ENCODE peak calls at places on chromosomes 5 and 9, in ten cellular contexts. D, X, R, V, Y, A, N, B, E and H are unnamed samples. For H3K27me3, the result is how much of the 10 kb centered on the place peaks cover.

GRCh38 chr5:65984098-65984885 is 57.9 kb downstream of the ERBIN start:
- DNase-seq in Y (no peak), N (no peak), X (no peak), D (no peak), R (no peak), V (no peak), E (no peak), B (no peak), A (no peak), H (no peak)

GRCh38 chr9:33137781-33138264 is 29.3 kb downstream of the B4GALT1 start:
- DNase-seq in B (no peak), N (no peak), Y (no peak), R (no peak), D (no peak), A (no peak), E (no peak), V (no peak), X (no peak), H (no peak)

GRCh38 chr5:149135536-149136201 is 5.6 kb upstream of the ABLIM3 start:
- DNase-seq in E (no peak), X (peak), V (no peak), N (no peak), R (no peak), D (no peak), A (no peak), B (no peak), Y (peak), H (no peak)

GRCh38 chr5:19584131-19584530 is 403.9 kb downstream of the CDH18 start:
- DNase-seq in R (no peak), Y (no peak), E (no peak), D (no peak), N (no peak), V (no peak), X (no peak), A (no peak), B (no peak), H (no peak)

GRCh38 chr5:103397996-103398581 is 139.5 kb downstream of the MACIR start:
- DNase-seq in D (no peak), E (no peak), R (no peak), A (no peak), V (no peak), X (peak), B (no peak), N (no peak), Y (no peak), H (no peak)

GRCh38 chr9:136578915-136579637 is 33.2 kb upstream of the NOTCH1 start:
- DNase-seq in B (no peak), V (no peak), A (no peak), Y (no peak), D (peak), R (no peak), N (no peak), E (no peak), X (no peak), H (peak)

GRCh38 chr5:154543380-154543779 is 65.4 kb upstream of the HAND1 start:
- DNase-seq in X (peak), B (no peak), N (no peak), V (no peak), E (peak), D (no peak), A (no peak), R (no peak), Y (no peak), H (no peak)

GRCh38 chr9:82810902-82811301 is 252.0 kb downstream of the RASEF start:
- DNase-seq in V (no peak), B (no peak), R (no peak), D (no peak), E (no peak), N (no peak), Y (no peak), A (peak), X (peak), H (no peak)

GRCh38 chr9:124659099-124659659 is 111.9 kb downstream of the NR6A1 start:
- DNase-seq in V (peak), B (peak), X (peak), R (no peak), D (peak), E (peak), N (no peak), A (peak), Y (peak), H (peak)

GRCh38 chr5:141786700-141787099 is 91.5 kb downstream of the PCDH1 start:
- DNase-seq in Y (no peak), R (no peak), B (no peak), A (no peak), D (no peak), V (no peak), E (no peak), N (no peak), X (no peak), H (no peak)
- H3K27me3 ChIP-seq in Y (under half), R (under half), B (under half), A (under half), D (under half), V (under half), E (under half), N (under half), X (under half), H (under half)

GRCh38 chr5:1479581-1480188 is 34.4 kb upstream of the SLC6A3 start:
- DNase-seq in B (peak), D (no peak), Y (peak), E (peak), N (no peak), X (no peak), R (peak), A (no peak), V (no peak), H (peak)

GRCh38 chr5:1477341-1477740 is 32.1 kb upstream of the SLC6A3 start:
- DNase-seq in E (peak), N (no peak), D (no peak), A (no peak), R (no peak), V (no peak), X (no peak), Y (peak), B (peak), H (peak)

GRCh38 chr5:1479066-1479465 is 33.8 kb upstream of the SLC6A3 start:
- DNase-seq in X (no peak), E (no peak), N (no peak), Y (no peak), A (no peak), R (no peak), V (no peak), D (no peak), B (peak), H (no peak)

GRCh38 chr5:1476967-1477310 is 31.7 kb upstream of the SLC6A3 start:
- DNase-seq in V (no peak), N (no peak), R (no peak), Y (no peak), E (no peak), B (no peak), A (no peak), D (no peak), X (no peak), H (no peak)

DNA sequence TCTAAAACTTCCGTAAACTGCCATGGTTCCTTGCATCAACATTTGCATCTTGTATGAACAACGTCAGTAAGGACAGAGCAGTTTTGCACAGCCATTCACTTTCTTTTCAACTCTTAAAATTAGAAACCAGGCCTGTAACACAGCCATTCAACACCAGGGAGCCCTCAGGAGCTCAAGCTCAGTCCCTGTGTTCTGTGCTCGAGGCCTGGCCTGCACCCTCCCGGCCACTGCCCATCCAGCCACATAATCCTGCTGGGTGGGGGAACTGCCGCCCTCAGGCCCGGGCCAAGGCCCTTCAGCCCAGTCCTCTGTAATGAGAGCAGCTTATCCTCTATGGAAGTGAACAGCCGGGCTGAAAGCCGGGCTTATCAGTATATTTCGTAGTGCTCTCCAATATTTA is 33.1 kb upstream of the SLC6A3 start:
- DNase-seq in B (peak), X (no peak), R (no peak), V (no peak), E (no peak), A (no peak), N (no peak), D (no peak), Y (no peak), H (no peak)
- H3K27ac ChIP-seq in B (peak), X (no peak), R (no peak), V (no peak), E (peak), A (no peak), N (no peak), D (no peak), Y (no peak), H (peak)

DNA sequence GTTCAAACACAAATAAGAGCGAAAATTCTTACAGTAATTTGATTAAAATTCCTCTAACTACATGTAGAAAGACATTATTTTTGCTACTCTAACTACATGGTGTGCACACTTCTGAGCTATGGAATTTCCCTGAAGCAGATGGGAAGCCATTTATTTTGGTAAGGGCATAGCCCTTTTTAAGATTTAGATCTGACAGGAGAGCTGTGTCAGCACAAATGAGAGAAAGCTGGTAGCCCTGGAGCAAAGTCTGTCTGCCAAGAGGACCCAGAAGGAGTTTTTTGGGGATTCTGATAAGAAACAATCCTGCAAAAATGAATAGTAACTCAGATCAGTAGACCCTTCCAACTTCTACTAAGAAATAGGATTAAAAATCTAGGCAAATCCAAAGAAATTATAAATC is 595.9 kb upstream of the MEF2C start:
- DNase-seq in X (no peak), Y (no peak), N (no peak), D (no peak), A (no peak), R (no peak), E (no peak), V (no peak), B (no peak), H (no peak)
- H3K4me3 ChIP-seq in X (no peak), Y (no peak), N (no peak), D (no peak), A (no peak), R (no peak), E (no peak), V (no peak), B (no peak), H (no peak)

GRCh38 chr9:129671065-129671464 is 5.6 kb downstream of the PRRX2 start:
- DNase-seq in D (no peak), X (no peak), R (no peak), V (no peak), A (no peak), N (no peak), Y (no peak), E (no peak), B (no peak), H (no peak)

GRCh38 chr9:129667378-129667777 is 1.9 kb downstream of the PRRX2 start:
- DNase-seq in Y (no peak), D (no peak), A (no peak), R (no peak), V (no peak), X (no peak), N (no peak), B (no peak), E (no peak), H (no peak)

GRCh38 chr9:129669946-129670345 is 4.5 kb downstream of the PRRX2 start:
- DNase-seq in N (no peak), V (no peak), R (no peak), D (no peak), B (no peak), X (no peak), Y (no peak), E (no peak), A (no peak), H (no peak)

GRCh38 chr9:129667850-129668249 is 2.4 kb downstream of the PRRX2 start:
- DNase-seq in V (no peak), B (no peak), A (no peak), R (no peak), E (no peak), N (no peak), Y (no peak), X (no peak), D (no peak), H (no peak)

GRCh38 chr9:129669141-129669718 is 3.8 kb downstream of the PRRX2 start:
- DNase-seq in V (no peak), D (no peak), B (peak), X (peak), E (no peak), A (no peak), Y (no peak), N (no peak), R (no peak), H (no peak)
- H3K27me3 ChIP-seq in V (under half), D (under half), B (under half), X (under half), E (under half), A (under half), Y (under half), N (under half), R (under half), H (under half)

DNA sequence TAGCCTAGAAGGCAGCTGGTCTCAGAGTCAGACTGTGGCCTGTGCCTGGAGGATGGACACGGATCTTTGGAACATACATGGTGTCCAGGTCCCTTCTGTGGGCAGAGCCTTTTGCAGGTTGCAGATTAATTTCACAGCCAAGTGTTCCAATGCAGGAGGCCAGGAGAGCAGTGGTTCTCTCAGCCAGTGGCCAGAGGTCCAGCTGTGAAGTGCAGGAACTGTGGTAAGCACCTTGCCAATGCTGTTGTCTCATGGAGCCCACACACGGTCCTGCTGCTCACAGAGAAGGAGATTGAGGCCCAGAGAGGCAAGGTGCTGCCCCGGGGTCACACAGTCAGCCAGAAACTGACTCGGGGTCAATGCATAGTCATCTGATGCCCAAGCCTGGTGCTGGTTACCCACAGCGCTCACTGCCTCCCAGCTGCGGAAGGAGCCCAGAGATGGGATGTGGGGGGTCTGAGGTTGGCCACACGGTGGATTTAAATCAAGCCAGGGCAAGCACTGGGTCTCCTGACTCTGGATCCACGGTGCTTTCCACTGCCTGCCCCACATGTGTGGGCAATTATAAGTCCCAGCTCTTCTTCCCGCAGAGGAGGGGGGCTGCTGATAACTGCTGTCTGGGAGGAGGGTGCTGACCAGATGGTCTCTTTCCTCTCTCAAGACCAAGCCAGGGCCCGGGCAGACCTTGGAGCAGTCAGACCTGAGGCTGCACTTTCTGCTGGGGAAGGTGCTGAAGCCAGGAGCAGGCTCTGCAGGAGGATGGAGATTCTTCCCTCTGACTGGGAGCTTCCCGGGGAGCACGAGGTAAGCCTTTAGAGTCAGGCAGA is 2.8 kb downstream of the PDGFRB start:
- DNase-seq in E (no peak), A (no peak), R (no peak), D (no peak), X (peak), Y (no peak), V (no peak), B (no peak), N (no peak), H (no peak)
- H3K27ac ChIP-seq in E (peak), A (no peak), R (no peak), D (no peak), X (peak), Y (peak), V (no peak), B (no peak), N (no peak), H (no peak)

DNA sequence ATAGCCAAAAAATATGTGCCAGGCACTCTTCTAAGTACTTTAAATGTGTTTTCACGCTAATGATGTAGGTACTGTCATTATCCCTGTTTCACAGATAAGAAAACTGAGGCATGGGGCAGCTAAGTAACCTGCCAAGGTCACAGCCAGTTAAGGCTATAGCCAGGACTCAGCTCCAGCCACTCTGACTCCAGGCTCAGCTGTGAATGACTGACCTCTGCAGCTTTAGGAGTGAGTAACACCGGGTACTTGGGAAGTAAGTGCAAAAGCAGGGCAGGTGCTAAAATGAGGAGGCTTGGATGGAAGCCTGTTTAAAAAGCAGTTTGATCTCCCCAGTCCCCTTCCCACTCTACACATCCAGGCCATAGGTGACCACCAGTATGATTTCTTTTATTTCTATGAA is 10.6 kb upstream of the SHC3 start:
- DNase-seq in A (no peak), X (no peak), V (no peak), E (no peak), Y (no peak), R (no peak), N (no peak), B (no peak), D (no peak), H (no peak)
- H3K4me3 ChIP-seq in A (no peak), X (no peak), V (no peak), E (no peak), Y (no peak), R (no peak), N (no peak), B (no peak), D (no peak), H (no peak)

GRCh38 chr5:39109616-39110015 is 35.4 kb upstream of the RICTOR start:
- DNase-seq in R (no peak), V (no peak), A (no peak), N (no peak), X (no peak), D (no peak), E (no peak), B (no peak), Y (no peak), H (no peak)
- H3K27me3 ChIP-seq in R (under half), V (under half), A (under half), N (under half), X (under half), D (under half), E (under half), B (under half), Y (under half), H (under half)

DNA sequence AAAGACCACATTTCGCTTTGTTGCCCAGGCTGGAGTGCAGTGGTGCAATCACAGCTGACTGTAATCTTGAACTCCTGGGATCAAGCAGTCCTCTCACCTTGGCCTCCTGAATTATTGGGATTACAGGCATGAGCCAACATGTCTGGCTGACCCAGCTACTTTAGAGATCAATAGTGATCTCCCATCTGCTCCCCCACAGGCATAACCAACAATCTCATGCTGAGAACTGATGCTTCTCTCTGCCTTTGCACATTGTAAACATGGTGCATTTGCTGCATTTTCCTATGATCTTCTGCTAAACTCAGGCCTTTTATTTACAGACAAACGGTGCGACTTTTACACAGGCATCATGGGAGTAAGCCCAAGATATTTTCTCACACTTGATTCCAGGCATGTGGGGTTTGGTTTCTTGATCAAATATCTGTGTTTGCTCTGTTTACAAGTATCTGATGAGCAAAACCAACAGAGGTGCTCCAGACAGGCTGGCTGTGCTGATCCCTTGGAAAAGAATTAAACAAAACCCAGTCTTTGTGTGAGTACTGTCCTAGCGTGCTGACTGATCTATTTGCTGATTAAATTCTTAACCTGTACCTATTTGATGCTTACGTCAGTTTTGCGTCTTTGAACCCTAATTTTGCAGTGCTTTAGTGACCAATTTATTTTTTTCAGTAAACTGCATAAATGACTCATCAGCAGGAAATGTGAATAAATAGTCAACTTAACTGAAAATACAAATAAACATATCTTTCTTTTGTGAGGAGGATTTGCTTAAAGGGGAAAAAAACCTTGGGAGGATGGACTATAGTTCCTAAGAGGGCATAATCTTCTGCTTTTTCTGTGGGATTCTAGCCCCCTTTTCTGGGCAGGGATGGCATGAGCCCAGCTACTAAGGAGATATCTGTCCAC is 191.7 kb upstream of the NR3C1 start:
- DNase-seq in B (no peak), D (no peak), N (no peak), R (no peak), E (no peak), A (no peak), X (peak), V (no peak), Y (no peak), H (no peak)
- H3K27ac ChIP-seq in B (no peak), D (peak), N (no peak), R (no peak), E (no peak), A (peak), X (no peak), V (no peak), Y (no peak), H (no peak)